ENCODE peak calls at places on chromosomes 1 and 21, in eight cellular contexts. One of them, this sample, is unnamed.

GRCh38 chr1:207803678-207804077 is 51.8 kb downstream of the CD46 start:
- DNase-seq in left ventricle myocardium inferior: no peak
- DNase-seq in NAMALWA: no peak
- DNase-seq in stimulated activated CD4-positive, alpha-beta T cell treated with anti-CD3 and anti-CD28 coated beads, Interleukin-1b, Interleukin-23, amount 100 ng/mL, for 4 hours: no peak
- DNase-seq in HCEC 1CT: no peak
- DNase-seq in natural killer cell: no peak
- DNase-seq in adrenal gland: no peak
- DNase-seq in DMS153: no peak
- DNase-seq in this sample: no peak

GRCh38 chr1:183583466-183583865 is 6.8 kb downstream of the NCF2 start:
- DNase-seq in left ventricle myocardium inferior: no peak
- DNase-seq in NAMALWA: no peak
- DNase-seq in stimulated activated CD4-positive, alpha-beta T cell treated with anti-CD3 and anti-CD28 coated beads, Interleukin-1b, Interleukin-23, amount 100 ng/mL, for 4 hours: no peak
- DNase-seq in HCEC 1CT: peak
- DNase-seq in natural killer cell: no peak
- DNase-seq in adrenal gland: peak
- DNase-seq in DMS153: no peak
- DNase-seq in this sample: no peak

GRCh38 chr1:203668401-203668800 is 41.8 kb downstream of the ATP2B4 start:
- DNase-seq in left ventricle myocardium inferior: no peak
- DNase-seq in NAMALWA: no peak
- DNase-seq in stimulated activated CD4-positive, alpha-beta T cell treated with anti-CD3 and anti-CD28 coated beads, Interleukin-1b, Interleukin-23, amount 100 ng/mL, for 4 hours: no peak
- DNase-seq in HCEC 1CT: no peak
- DNase-seq in natural killer cell: no peak
- DNase-seq in adrenal gland: no peak
- DNase-seq in DMS153: no peak
- DNase-seq in this sample: no peak

GRCh38 chr1:54791880-54792522 is 9.1 kb downstream of the TTC22 start:
- DNase-seq in left ventricle myocardium inferior: no peak
- DNase-seq in NAMALWA: peak
- DNase-seq in stimulated activated CD4-positive, alpha-beta T cell treated with anti-CD3 and anti-CD28 coated beads, Interleukin-1b, Interleukin-23, amount 100 ng/mL, for 4 hours: peak
- DNase-seq in HCEC 1CT: no peak
- DNase-seq in natural killer cell: no peak
- DNase-seq in adrenal gland: no peak
- DNase-seq in DMS153: no peak
- DNase-seq in this sample: peak

GRCh38 chr1:113818585-113818984 is 6.3 kb upstream of the RSBN1 start:
- DNase-seq in left ventricle myocardium inferior: no peak
- DNase-seq in NAMALWA: no peak
- DNase-seq in stimulated activated CD4-positive, alpha-beta T cell treated with anti-CD3 and anti-CD28 coated beads, Interleukin-1b, Interleukin-23, amount 100 ng/mL, for 4 hours: no peak
- DNase-seq in HCEC 1CT: no peak
- DNase-seq in natural killer cell: no peak
- DNase-seq in adrenal gland: no peak
- DNase-seq in DMS153: no peak
- DNase-seq in this sample: no peak

GRCh38 chr1:60388092-60388987 is 314.8 kb upstream of the C1orf87 start:
- DNase-seq in left ventricle myocardium inferior: no peak
- DNase-seq in NAMALWA: no peak
- DNase-seq in stimulated activated CD4-positive, alpha-beta T cell treated with anti-CD3 and anti-CD28 coated beads, Interleukin-1b, Interleukin-23, amount 100 ng/mL, for 4 hours: no peak
- DNase-seq in HCEC 1CT: no peak
- DNase-seq in natural killer cell: no peak
- DNase-seq in adrenal gland: no peak
- DNase-seq in DMS153: peak
- DNase-seq in this sample: no peak

GRCh38 chr21:45581322-45581712 is 39.1 kb upstream of the SLC19A1 start:
- DNase-seq in left ventricle myocardium inferior: no peak
- DNase-seq in NAMALWA: no peak
- DNase-seq in stimulated activated CD4-positive, alpha-beta T cell treated with anti-CD3 and anti-CD28 coated beads, Interleukin-1b, Interleukin-23, amount 100 ng/mL, for 4 hours: no peak
- DNase-seq in HCEC 1CT: no peak
- DNase-seq in natural killer cell: peak
- DNase-seq in adrenal gland: no peak
- DNase-seq in DMS153: no peak
- DNase-seq in this sample: no peak

GRCh38 chr1:225422033-225422605 is 5.7 kb downstream of the LBR start:
- DNase-seq in left ventricle myocardium inferior: no peak
- DNase-seq in NAMALWA: no peak
- DNase-seq in stimulated activated CD4-positive, alpha-beta T cell treated with anti-CD3 and anti-CD28 coated beads, Interleukin-1b, Interleukin-23, amount 100 ng/mL, for 4 hours: no peak
- DNase-seq in HCEC 1CT: no peak
- DNase-seq in natural killer cell: no peak
- DNase-seq in adrenal gland: no peak
- DNase-seq in DMS153: no peak
- DNase-seq in this sample: no peak

GRCh38 chr1:233278621-233279020 is 16.9 kb downstream of the PCNX2 start:
- DNase-seq in left ventricle myocardium inferior: no peak
- DNase-seq in NAMALWA: no peak
- DNase-seq in stimulated activated CD4-positive, alpha-beta T cell treated with anti-CD3 and anti-CD28 coated beads, Interleukin-1b, Interleukin-23, amount 100 ng/mL, for 4 hours: no peak
- DNase-seq in HCEC 1CT: no peak
- DNase-seq in natural killer cell: no peak
- DNase-seq in adrenal gland: no peak
- DNase-seq in DMS153: no peak
- DNase-seq in this sample: no peak

GRCh38 chr1:110800079-110800478 is 72.9 kb upstream of the CD53 start:
- DNase-seq in left ventricle myocardium inferior: no peak
- DNase-seq in NAMALWA: no peak
- DNase-seq in stimulated activated CD4-positive, alpha-beta T cell treated with anti-CD3 and anti-CD28 coated beads, Interleukin-1b, Interleukin-23, amount 100 ng/mL, for 4 hours: no peak
- DNase-seq in HCEC 1CT: no peak
- DNase-seq in natural killer cell: no peak
- DNase-seq in adrenal gland: no peak
- DNase-seq in DMS153: no peak
- DNase-seq in this sample: no peak

GRCh38 chr1:42740756-42741580 is 932 bp upstream of the CLDN19 start:
- DNase-seq in left ventricle myocardium inferior: no peak
- DNase-seq in NAMALWA: no peak
- DNase-seq in stimulated activated CD4-positive, alpha-beta T cell treated with anti-CD3 and anti-CD28 coated beads, Interleukin-1b, Interleukin-23, amount 100 ng/mL, for 4 hours: no peak
- DNase-seq in HCEC 1CT: no peak
- DNase-seq in natural killer cell: no peak
- DNase-seq in adrenal gland: no peak
- DNase-seq in DMS153: no peak
- DNase-seq in this sample: no peak

GRCh38 chr1:48566492-48566891 is 94.5 kb upstream of the SPATA6 start:
- DNase-seq in left ventricle myocardium inferior: no peak
- DNase-seq in NAMALWA: no peak
- DNase-seq in stimulated activated CD4-positive, alpha-beta T cell treated with anti-CD3 and anti-CD28 coated beads, Interleukin-1b, Interleukin-23, amount 100 ng/mL, for 4 hours: no peak
- DNase-seq in HCEC 1CT: no peak
- DNase-seq in natural killer cell: no peak
- DNase-seq in adrenal gland: no peak
- DNase-seq in DMS153: no peak
- DNase-seq in this sample: no peak

GRCh38 chr1:6870571-6870970 is 85.3 kb downstream of the CAMTA1 start:
- DNase-seq in left ventricle myocardium inferior: no peak
- DNase-seq in NAMALWA: no peak
- DNase-seq in stimulated activated CD4-positive, alpha-beta T cell treated with anti-CD3 and anti-CD28 coated beads, Interleukin-1b, Interleukin-23, amount 100 ng/mL, for 4 hours: no peak
- DNase-seq in HCEC 1CT: peak
- DNase-seq in natural killer cell: no peak
- DNase-seq in adrenal gland: no peak
- DNase-seq in DMS153: no peak
- DNase-seq in this sample: peak

GRCh38 chr21:38121888-38122705 is 134.7 kb upstream of the KCNJ15 start:
- DNase-seq in left ventricle myocardium inferior: no peak
- DNase-seq in NAMALWA: no peak
- DNase-seq in stimulated activated CD4-positive, alpha-beta T cell treated with anti-CD3 and anti-CD28 coated beads, Interleukin-1b, Interleukin-23, amount 100 ng/mL, for 4 hours: no peak
- DNase-seq in HCEC 1CT: no peak
- DNase-seq in natural killer cell: no peak
- DNase-seq in adrenal gland: no peak
- DNase-seq in DMS153: no peak
- DNase-seq in this sample: peak

GRCh38 chr1:209405183-209405823 is 178.2 kb upstream of the CAMK1G start:
- DNase-seq in left ventricle myocardium inferior: no peak
- DNase-seq in NAMALWA: no peak
- DNase-seq in stimulated activated CD4-positive, alpha-beta T cell treated with anti-CD3 and anti-CD28 coated beads, Interleukin-1b, Interleukin-23, amount 100 ng/mL, for 4 hours: no peak
- DNase-seq in HCEC 1CT: peak
- DNase-seq in natural killer cell: no peak
- DNase-seq in adrenal gland: no peak
- DNase-seq in DMS153: no peak
- DNase-seq in this sample: peak

GRCh38 chr1:41672173-41672572 is 187.7 kb upstream of the EDN2 start:
- DNase-seq in left ventricle myocardium inferior: no peak
- DNase-seq in NAMALWA: no peak
- DNase-seq in stimulated activated CD4-positive, alpha-beta T cell treated with anti-CD3 and anti-CD28 coated beads, Interleukin-1b, Interleukin-23, amount 100 ng/mL, for 4 hours: no peak
- DNase-seq in HCEC 1CT: no peak
- DNase-seq in natural killer cell: no peak
- DNase-seq in adrenal gland: no peak
- DNase-seq in DMS153: no peak
- DNase-seq in this sample: peak

GRCh38 chr1:158901623-158902022 is 29.7 kb upstream of the PYHIN1 start:
- DNase-seq in left ventricle myocardium inferior: no peak
- DNase-seq in NAMALWA: no peak
- DNase-seq in stimulated activated CD4-positive, alpha-beta T cell treated with anti-CD3 and anti-CD28 coated beads, Interleukin-1b, Interleukin-23, amount 100 ng/mL, for 4 hours: no peak
- DNase-seq in HCEC 1CT: no peak
- DNase-seq in natural killer cell: no peak
- DNase-seq in adrenal gland: no peak
- DNase-seq in DMS153: no peak
- DNase-seq in this sample: no peak

GRCh38 chr1:205449750-205450443 is 5.9 kb downstream of the BLACAT1 start:
- DNase-seq in left ventricle myocardium inferior: no peak
- DNase-seq in NAMALWA: no peak
- DNase-seq in stimulated activated CD4-positive, alpha-beta T cell treated with anti-CD3 and anti-CD28 coated beads, Interleukin-1b, Interleukin-23, amount 100 ng/mL, for 4 hours: peak
- DNase-seq in HCEC 1CT: peak
- DNase-seq in natural killer cell: no peak
- DNase-seq in adrenal gland: peak
- DNase-seq in DMS153: peak
- DNase-seq in this sample: peak

GRCh38 chr21:46624050-46624449 is 11.4 kb upstream of the PRMT2 start:
- DNase-seq in left ventricle myocardium inferior: no peak
- DNase-seq in NAMALWA: no peak
- DNase-seq in stimulated activated CD4-positive, alpha-beta T cell treated with anti-CD3 and anti-CD28 coated beads, Interleukin-1b, Interleukin-23, amount 100 ng/mL, for 4 hours: no peak
- DNase-seq in HCEC 1CT: no peak
- DNase-seq in natural killer cell: no peak
- DNase-seq in adrenal gland: no peak
- DNase-seq in DMS153: no peak
- DNase-seq in this sample: no peak

GRCh38 chr21:24955275-24955961 is 651.9 kb downstream of the MRPL39 start:
- DNase-seq in left ventricle myocardium inferior: no peak
- DNase-seq in NAMALWA: no peak
- DNase-seq in stimulated activated CD4-positive, alpha-beta T cell treated with anti-CD3 and anti-CD28 coated beads, Interleukin-1b, Interleukin-23, amount 100 ng/mL, for 4 hours: no peak
- DNase-seq in HCEC 1CT: no peak
- DNase-seq in natural killer cell: no peak
- DNase-seq in adrenal gland: no peak
- DNase-seq in DMS153: no peak
- DNase-seq in this sample: no peak

GRCh38 chr1:117985239-117985638 is 55.7 kb downstream of the WDR3 start:
- DNase-seq in left ventricle myocardium inferior: no peak
- DNase-seq in NAMALWA: no peak
- DNase-seq in stimulated activated CD4-positive, alpha-beta T cell treated with anti-CD3 and anti-CD28 coated beads, Interleukin-1b, Interleukin-23, amount 100 ng/mL, for 4 hours: no peak
- DNase-seq in HCEC 1CT: no peak
- DNase-seq in natural killer cell: no peak
- DNase-seq in adrenal gland: no peak
- DNase-seq in DMS153: no peak
- DNase-seq in this sample: no peak

GRCh38 chr21:20996421-20997307 is 1.5 kb upstream of the NCAM2 start:
- DNase-seq in left ventricle myocardium inferior: no peak
- DNase-seq in NAMALWA: no peak
- DNase-seq in stimulated activated CD4-positive, alpha-beta T cell treated with anti-CD3 and anti-CD28 coated beads, Interleukin-1b, Interleukin-23, amount 100 ng/mL, for 4 hours: no peak
- DNase-seq in HCEC 1CT: no peak
- DNase-seq in natural killer cell: no peak
- DNase-seq in adrenal gland: no peak
- DNase-seq in DMS153: no peak
- DNase-seq in this sample: peak

GRCh38 chr1:51871351-51871975 is 7.1 kb downstream of the NRDC start:
- DNase-seq in left ventricle myocardium inferior: no peak
- DNase-seq in NAMALWA: no peak
- DNase-seq in stimulated activated CD4-positive, alpha-beta T cell treated with anti-CD3 and anti-CD28 coated beads, Interleukin-1b, Interleukin-23, amount 100 ng/mL, for 4 hours: no peak
- DNase-seq in HCEC 1CT: no peak
- DNase-seq in natural killer cell: no peak
- DNase-seq in adrenal gland: no peak
- DNase-seq in DMS153: no peak
- DNase-seq in this sample: no peak

GRCh38 chr1:211468595-211468994 is 23.4 kb downstream of the RD3 start:
- DNase-seq in left ventricle myocardium inferior: peak
- DNase-seq in NAMALWA: no peak
- DNase-seq in stimulated activated CD4-positive, alpha-beta T cell treated with anti-CD3 and anti-CD28 coated beads, Interleukin-1b, Interleukin-23, amount 100 ng/mL, for 4 hours: no peak
- DNase-seq in HCEC 1CT: no peak
- DNase-seq in natural killer cell: no peak
- DNase-seq in adrenal gland: peak
- DNase-seq in DMS153: no peak
- DNase-seq in this sample: no peak